ENCODE peak calls at places on chromosomes 11 and 22, in six cellular contexts. P is dorsolateral prefrontal cortex; L is CD4-positive, alpha-beta T cell; A is HepG2; E is cardiac muscle cell; Z is uterus. K is an unnamed sample.

GRCh38 chr11:67732045-67732787 is 57.8 kb upstream of the ALDH3B2 start:
- DNase-seq in A (no peak), Z (no peak), L (peak; percentile 55), P (no peak), E (no peak), K (no peak)

GRCh38 chr11:85937838-85938237 is 82.7 kb downstream of the CCDC83 start:
- DNase-seq in A (no peak), L (no peak), Z (no peak), E (no peak), P (no peak), K (no peak)

GRCh38 chr11:112732031-112732430 is 229.2 kb upstream of the NCAM1 start:
- DNase-seq in Z (no peak), E (no peak), P (no peak), A (no peak), L (no peak), K (no peak)

GRCh38 chr11:113728814-113729213 is 22.7 kb upstream of the TMPRSS5 start:
- DNase-seq in E (no peak), A (no peak), P (no peak), L (no peak), Z (no peak), K (no peak)

GRCh38 chr11:78801161-78801884 is 226.7 kb upstream of the NARS2 start:
- DNase-seq in P (no peak), A (no peak), E (peak; percentile 91), Z (peak; percentile 40), L (no peak), K (peak; percentile 32)

GRCh38 chr22:47515384-47516125 is 753.1 kb downstream of the TBC1D22A start:
- DNase-seq in Z (no peak), P (no peak), L (no peak), A (no peak), E (no peak), K (no peak)

GRCh38 chr11:57303990-57304579 is 20.7 kb downstream of the TNKS1BP1 start:
- DNase-seq in L (no peak), E (peak; percentile 50), A (no peak), Z (no peak), P (no peak), K (peak; percentile 59)

GRCh38 chr22:23402275-23403151 is 177.6 kb downstream of the IGLL1 start:
- DNase-seq in L (peak; percentile 50), P (no peak), E (peak; percentile 75), Z (peak; percentile 45), A (peak; percentile 67), K (peak; percentile 55)

GRCh38 chr11:29231586-29231985 is 785.2 kb downstream of the KCNA4 start:
- DNase-seq in L (no peak), A (no peak), Z (no peak), P (no peak), E (no peak), K (no peak)

GRCh38 chr11:100831929-100832480 is 144.9 kb downstream of the ARHGAP42 start:
- DNase-seq in P (no peak), A (no peak), L (no peak), Z (no peak), E (peak; percentile 50), K (no peak)

GRCh38 chr22:38878001-38878400 is 6.0 kb upstream of the CBX6 start:
- DNase-seq in L (no peak), Z (no peak), E (no peak), P (no peak), A (no peak), K (no peak)

GRCh38 chr11:102615077-102615893 is 9.8 kb downstream of the MMP20 start:
- DNase-seq in A (peak; percentile 82), L (no peak), Z (no peak), P (no peak), E (no peak), K (no peak)

GRCh38 chr11:117673561-117673960 is 123.5 kb downstream of the DSCAML1 start:
- DNase-seq in L (no peak), P (peak; percentile 78), E (no peak), Z (no peak), A (no peak), K (no peak)

GRCh38 chr11:65851811-65852507 is 6.0 kb downstream of the CFL1 start:
- DNase-seq in Z (no peak), E (no peak), A (no peak), L (no peak), P (no peak), K (no peak)

GRCh38 chr11:7081441-7081840 is 7.4 kb upstream of the RBMXL2 start:
- DNase-seq in L (no peak), Z (no peak), E (no peak), P (no peak), A (no peak), K (no peak)

GRCh38 chr11:120912504-120912903 is 111.4 kb upstream of the TBCEL start:
- DNase-seq in Z (no peak), E (peak; percentile 57), L (no peak), A (peak; percentile 36), P (no peak), K (no peak)

GRCh38 chr22:31561238-31561887 is 65.0 kb downstream of the SFI1 start:
- DNase-seq in Z (peak; percentile 64), A (peak; percentile 81), L (peak; percentile 37), P (peak; percentile 66), E (peak; percentile 89), K (peak; percentile 78)

GRCh38 chr11:8564526-8564925 is 29.5 kb downstream of the STK33 start:
- DNase-seq in Z (no peak), P (no peak), L (no peak), E (no peak), A (no peak), K (no peak)

GRCh38 chr11:736431-736830 is 10.8 kb upstream of the TALDO1 start:
- DNase-seq in P (no peak), E (no peak), Z (no peak), A (no peak), L (no peak), K (no peak)

GRCh38 chr11:8934735-8935478 is 2.2 kb upstream of the C11orf16 start:
- DNase-seq in L (no peak), E (peak; percentile 74), Z (no peak), A (peak; percentile 18), P (no peak), K (peak; percentile 58)

GRCh38 chr11:118059231-118059940 is 17.5 kb upstream of the TMPRSS4 start:
- DNase-seq in P (no peak), Z (no peak), L (no peak), A (no peak), E (no peak), K (no peak)

GRCh38 chr22:29319072-29319471 is 3.6 kb upstream of the RASL10A start:
- DNase-seq in P (no peak), E (no peak), L (no peak), Z (no peak), A (no peak), K (no peak)

GRCh38 chr22:29315286-29316195 is at the start of gene RASL10A:
- DNase-seq in L (no peak), A (no peak), Z (no peak), P (no peak), E (no peak), K (no peak)

GRCh38 chr22:29325356-29325755 is 9.9 kb upstream of the RASL10A start:
- DNase-seq in L (no peak), Z (no peak), E (no peak), A (no peak), P (no peak), K (no peak)

GRCh38 chr22:29316429-29316828 is 932 bp upstream of the RASL10A start:
- DNase-seq in A (no peak), P (no peak), L (no peak), Z (no peak), E (no peak), K (no peak)

DNA sequence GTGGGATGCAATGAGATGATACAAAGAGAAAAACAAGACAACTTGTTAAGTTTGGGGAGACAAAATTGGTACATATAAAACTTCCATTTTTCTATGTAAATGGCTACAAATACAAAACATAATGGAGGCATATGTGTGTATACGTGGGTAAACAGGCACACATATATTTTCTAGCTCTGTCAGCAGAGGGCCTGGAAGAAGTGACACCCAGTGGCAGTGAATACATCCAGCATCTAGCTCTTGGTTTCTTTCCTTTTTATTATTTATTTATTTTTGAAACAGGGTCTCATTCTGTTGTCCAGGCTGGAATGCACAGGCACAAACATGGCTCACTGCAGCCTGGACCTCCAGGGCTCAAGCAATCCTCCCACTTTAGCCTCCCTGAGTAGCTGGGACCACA is 5.0 kb upstream of the RASL10A start:
- DNase-seq in Z (no peak), P (no peak), L (no peak), A (peak; percentile 50), E (no peak), K (no peak)
- TF ChIP-seq CTCF in Z (no peak), P (peak; percentile 17), L (no peak), A (peak; percentile 16), E (peak; percentile 9), K (no peak)

GRCh38 chr11:1737080-1737757 is 13.2 kb downstream of the IFITM10 start:
- DNase-seq in L (no peak), P (no peak), E (no peak), Z (no peak), A (no peak), K (no peak)
- H3K27me3 ChIP-seq in L (no peaks in the 10 kb centered on the region), P (peaks cover 16% of the 10 kb centered on the region), E (peaks cover 31% of the 10 kb centered on the region), Z (no peaks in the 10 kb centered on the region), A (peaks cover 65% of the 10 kb centered on the region), K (no peaks in the 10 kb centered on the region)

DNA sequence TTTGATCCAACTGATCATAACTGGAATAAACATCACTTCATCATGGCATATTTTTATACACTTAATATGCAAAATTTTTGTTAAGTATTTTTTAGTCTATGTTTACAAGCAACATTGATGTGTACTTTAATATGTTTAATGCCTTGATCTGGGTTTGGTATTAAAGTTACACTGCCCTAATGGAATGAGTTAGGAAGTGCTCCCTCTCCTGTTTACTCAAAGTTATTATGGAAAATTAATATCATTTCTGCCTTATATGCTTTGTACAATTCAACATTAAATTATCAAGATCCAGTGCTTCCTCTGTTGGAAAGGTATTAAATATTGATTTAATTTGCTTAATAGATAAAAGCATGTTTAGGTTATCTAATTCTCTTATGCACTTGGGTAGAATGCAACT is 927.3 kb upstream of the RAG2 start:
- DNase-seq in Z (no peak), A (no peak), P (no peak), L (no peak), E (peak; percentile 36), K (no peak)
- TF ChIP-seq CTCF in Z (no peak), A (no peak), P (no peak), L (no peak), E (peak; percentile 40), K (peak; percentile 12)

GRCh38 chr22:37392929-37393328 is 34.4 kb downstream of the ELFN2 start:
- DNase-seq in L (no peak), Z (no peak), E (no peak), P (no peak), A (no peak), K (no peak)
- H3K27me3 ChIP-seq in L (peaks cover 5% of the 10 kb centered on the region), Z (no peaks in the 10 kb centered on the region), E (no peaks in the 10 kb centered on the region), P (peaks cover 19% of the 10 kb centered on the region), A (peaks cover 2% of the 10 kb centered on the region), K (no peaks in the 10 kb centered on the region)

GRCh38 chr11:69540118-69541000 is 58.9 kb downstream of the LINC01488 start:
- DNase-seq in A (peak; percentile 26), P (no peak), L (no peak), Z (peak; percentile 25), E (no peak), K (no peak)
- TF ChIP-seq CTCF in A (no peak), P (no peak), L (no peak), Z (peak; percentile 14), E (no peak), K (no peak)

GRCh38 chr11:72389116-72389515 is 45.2 kb downstream of the CLPB start:
- DNase-seq in P (no peak), A (no peak), L (no peak), E (no peak), Z (no peak), K (no peak)
- H3K27me3 ChIP-seq in P (no peaks in the 10 kb centered on the region), A (no peaks in the 10 kb centered on the region), L (no peaks in the 10 kb centered on the region), E (no peaks in the 10 kb centered on the region), Z (no peaks in the 10 kb centered on the region), K (no peaks in the 10 kb centered on the region)

GRCh38 chr22:20115691-20116375 is at the start of gene RANBP1:
- DNase-seq in P (no peak), L (no peak), A (no peak), E (no peak), Z (no peak), K (peak; percentile 47)
- TF ChIP-seq CTCF in P (no peak), L (no peak), A (no peak), E (no peak), Z (no peak), K (no peak)